ENCODE peak calls at places on chromosome 20, in seven cellular contexts. F, J, L, T, A, I and G are unnamed samples.

GRCh38 chr20:41358717-41359116 is 7.9 kb downstream of the EMILIN3 start:
- DNase-seq in A (no peak), L (no peak), I (no peak), F (no peak), T (no peak), J (no peak), G (no peak)

GRCh38 chr20:63328026-63328700 is 33.0 kb downstream of the CHRNA4 start:
- DNase-seq in A (no peak), T (no peak), L (no peak), F (no peak), I (no peak), J (no peak), G (no peak)

GRCh38 chr20:7939663-7940062 is 595 bp downstream of the HAO1 start:
- DNase-seq in T (no peak), I (no peak), J (no peak), A (no peak), L (no peak), F (no peak), G (no peak)

GRCh38 chr20:37299718-37300529 is 10.5 kb downstream of the MANBAL start:
- DNase-seq in I (no peak), T (no peak), J (no peak), A (no peak), L (no peak), F (no peak), G (peak; percentile 19)

GRCh38 chr20:63434599-63435378 is 37.7 kb downstream of the KCNQ2 start:
- DNase-seq in F (peak; percentile 89), A (no peak), T (peak; percentile 76), J (peak; percentile 91), L (peak; percentile 76), I (peak; percentile 90), G (no peak)

GRCh38 chr20:4920655-4921054 is 80.7 kb downstream of the SLC23A2 start:
- DNase-seq in J (no peak), I (no peak), L (no peak), F (no peak), A (no peak), T (no peak), G (no peak)

GRCh38 chr20:62668441-62669027 is 26.2 kb downstream of the SLCO4A1 start:
- DNase-seq in J (peak; percentile 57), I (peak; percentile 84), L (peak; percentile 86), F (peak; percentile 91), A (peak; percentile 80), T (peak; percentile 84), G (peak; percentile 86)

GRCh38 chr20:41428285-41428684 is 61.7 kb upstream of the EMILIN3 start:
- DNase-seq in F (peak; percentile 22), T (no peak), I (no peak), J (no peak), A (no peak), L (peak; percentile 79), G (peak; percentile 45)

GRCh38 chr20:63973636-63974401 is 4.1 kb upstream of the ZNF512B start:
- DNase-seq in F (peak; percentile 86), A (peak; percentile 88), J (peak; percentile 92), L (peak; percentile 86), I (peak; percentile 27), T (peak; percentile 94), G (peak; percentile 86)

GRCh38 chr20:13231031-13231752 is 10.1 kb downstream of the ISM1 start:
- DNase-seq in T (no peak), F (no peak), J (no peak), I (no peak), L (peak; percentile 93), A (no peak), G (peak; percentile 15)

GRCh38 chr20:25277051-25277801 is 29.3 kb downstream of the PYGB start:
- DNase-seq in A (peak; percentile 34), J (no peak), T (peak; percentile 13), F (no peak), I (no peak), L (no peak), G (no peak)

GRCh38 chr20:51275816-51276215 is 252.9 kb upstream of the KCNG1 start:
- DNase-seq in J (no peak), I (no peak), F (no peak), L (peak; percentile 77), A (no peak), T (no peak), G (peak; percentile 28)

GRCh38 chr20:22403860-22404608 is 180.3 kb downstream of the FOXA2 start:
- DNase-seq in I (peak; percentile 82), T (no peak), J (no peak), F (no peak), A (no peak), L (peak; percentile 35), G (peak; percentile 60)

GRCh38 chr20:48531505-48531904 is 296.3 kb downstream of the PREX1 start:
- DNase-seq in L (peak; percentile 35), A (no peak), F (no peak), I (no peak), T (no peak), J (no peak), G (no peak)

GRCh38 chr20:17556842-17557674 is 12.8 kb upstream of the DSTN start:
- DNase-seq in T (peak; percentile 53), A (peak; percentile 79), J (no peak), F (no peak), L (peak; percentile 57), I (peak; percentile 45), G (peak; percentile 44)